ENCODE peak calls at places on chromosome 17, in four cellular contexts. A is progenitor cell of endocrine pancreas, U is AG10803, T is fibroblast of the aortic adventitia. C is an unnamed sample.

GRCh38 chr17:82964851-82965341 is 114.5 kb upstream of the METRNL start:
- DNase-seq in A (no peak), U (no peak), T (no peak), C (no peak)

GRCh38 chr17:16486373-16487250 is 5.4 kb downstream of the LRRC75A start:
- DNase-seq in A (no peak), U (peak; percentile 73), T (peak; percentile 77), C (no peak)

GRCh38 chr17:67708378-67708777 is 9.4 kb upstream of the NOL11 start:
- DNase-seq in A (no peak), U (no peak), T (no peak), C (no peak)

GRCh38 chr17:62674841-62675240 is 47.4 kb downstream of the MRC2 start:
- DNase-seq in A (no peak), U (no peak), T (no peak), C (no peak)

GRCh38 chr17:50452627-50453300 is 15.9 kb downstream of the CHAD start:
- DNase-seq in A (no peak), U (peak; percentile 21), T (peak; percentile 10), C (no peak)

GRCh38 chr17:76710863-76711611 is at the start of gene MXRA7:
- DNase-seq in A (peak; percentile 65), U (peak; percentile 65), T (peak; percentile 61), C (no peak)

GRCh38 chr17:42009170-42009569 is 8.1 kb downstream of the DNAJC7 start:
- DNase-seq in A (no peak), U (no peak), T (no peak), C (no peak)

GRCh38 chr17:79131701-79132100 is 57.1 kb downstream of the ENGASE start:
- DNase-seq in A (no peak), U (no peak), T (no peak), C (no peak)

GRCh38 chr17:80198144-80198661 is 21.9 kb downstream of the SGSH start:
- DNase-seq in A (no peak), U (no peak), T (peak; percentile 4), C (no peak)

GRCh38 chr17:55632893-55633292 is 89.8 kb downstream of the TMEM100 start:
- DNase-seq in A (no peak), U (peak; percentile 24), T (peak; percentile 83), C (no peak)

GRCh38 chr17:59638553-59638952 is 18.9 kb downstream of the CLTC start:
- DNase-seq in A (no peak), U (no peak), T (no peak), C (no peak)

GRCh38 chr17:18951941-18952842 is at the start of gene SLC5A10:
- DNase-seq in A (no peak), U (no peak), T (no peak), C (no peak)

GRCh38 chr17:31571124-31571892 is 179.8 kb downstream of the RAB11FIP4 start:
- DNase-seq in A (no peak), U (peak; percentile 96), T (peak; percentile 100), C (no peak)

GRCh38 chr17:82388223-82388921 is 16.8 kb downstream of the UTS2R start:
- DNase-seq in A (no peak), U (no peak), T (no peak), C (no peak)

GRCh38 chr17:52419256-52419655 is 260.7 kb upstream of the CA10 start:
- DNase-seq in A (no peak), U (no peak), T (no peak), C (no peak)

GRCh38 chr17:49498037-49498615 is 3.0 kb downstream of the NGFR start:
- DNase-seq in A (no peak), U (no peak), T (no peak), C (no peak)

GRCh38 chr17:35752945-35753764 is at the start of gene GAS2L2:
- DNase-seq in A (no peak), U (peak; percentile 23), T (no peak), C (no peak)

GRCh38 chr17:59754547-59754946 is 47.1 kb downstream of the VMP1 start:
- DNase-seq in A (no peak), U (peak; percentile 96), T (peak; percentile 93), C (no peak)

GRCh38 chr17:249236-249993 is 68.0 kb upstream of the DOC2B start:
- DNase-seq in A (no peak), U (no peak), T (no peak), C (peak; percentile 36)

GRCh38 chr17:57906910-57907309 is 48.3 kb downstream of the CUEDC1 start:
- DNase-seq in A (no peak), U (no peak), T (no peak), C (no peak)

GRCh38 chr17:40525294-40525693 is 23.9 kb upstream of the TNS4 start:
- DNase-seq in A (no peak), U (no peak), T (no peak), C (no peak)

GRCh38 chr17:43438626-43439529 is 40.1 kb downstream of the ARL4D start:
- DNase-seq in A (no peak), U (no peak), T (no peak), C (no peak)

GRCh38 chr17:36680701-36681202 is 79.4 kb downstream of the MRM1 start:
- DNase-seq in A (no peak), U (no peak), T (no peak), C (no peak)

GRCh38 chr17:72826602-72827001 is 265.9 kb downstream of the SLC39A11 start:
- DNase-seq in A (no peak), U (no peak), T (no peak), C (no peak)

GRCh38 chr17:49699967-49700575 is 7.7 kb downstream of the SLC35B1 start:
- DNase-seq in A (no peak), U (no peak), T (no peak), C (no peak)

GRCh38 chr17:34242553-34242952 is 12.5 kb upstream of the CCL2 start:
- DNase-seq in A (no peak), U (no peak), T (no peak), C (no peak)

GRCh38 chr17:13154932-13155331 is 137.1 kb upstream of the ELAC2 start:
- DNase-seq in A (no peak), U (no peak), T (no peak), C (no peak)

GRCh38 chr17:5922476-5922875 is 147.7 kb upstream of the WSCD1 start:
- DNase-seq in A (no peak), U (no peak), T (no peak), C (no peak)

GRCh38 chr17:46916211-46916610 is 6.7 kb upstream of the GOSR2 start:
- DNase-seq in A (no peak), U (peak; percentile 39), T (no peak), C (no peak)

GRCh38 chr17:49508891-49509587 is 13.9 kb downstream of the NGFR start:
- DNase-seq in A (no peak), U (no peak), T (no peak), C (no peak)

GRCh38 chr17:688100-688989 is 26.3 kb downstream of the VPS53 start:
- DNase-seq in A (no peak), U (peak; percentile 33), T (peak; percentile 58), C (no peak)

GRCh38 chr17:42509409-42509808 is 26.6 kb upstream of the NAGLU start:
- DNase-seq in A (no peak), U (no peak), T (no peak), C (no peak)

GRCh38 chr17:47204722-47205418 is 4.3 kb upstream of the MYL4 start:
- DNase-seq in A (no peak), U (peak; percentile 74), T (peak; percentile 49), C (no peak)

GRCh38 chr17:69357701-69358100 is 30.8 kb upstream of the ABCA5 start:
- DNase-seq in A (no peak), U (no peak), T (no peak), C (no peak)
- TF ChIP-seq CTCF in A (no peak), U (no peak), T (no peak), C (no peak)

DNA sequence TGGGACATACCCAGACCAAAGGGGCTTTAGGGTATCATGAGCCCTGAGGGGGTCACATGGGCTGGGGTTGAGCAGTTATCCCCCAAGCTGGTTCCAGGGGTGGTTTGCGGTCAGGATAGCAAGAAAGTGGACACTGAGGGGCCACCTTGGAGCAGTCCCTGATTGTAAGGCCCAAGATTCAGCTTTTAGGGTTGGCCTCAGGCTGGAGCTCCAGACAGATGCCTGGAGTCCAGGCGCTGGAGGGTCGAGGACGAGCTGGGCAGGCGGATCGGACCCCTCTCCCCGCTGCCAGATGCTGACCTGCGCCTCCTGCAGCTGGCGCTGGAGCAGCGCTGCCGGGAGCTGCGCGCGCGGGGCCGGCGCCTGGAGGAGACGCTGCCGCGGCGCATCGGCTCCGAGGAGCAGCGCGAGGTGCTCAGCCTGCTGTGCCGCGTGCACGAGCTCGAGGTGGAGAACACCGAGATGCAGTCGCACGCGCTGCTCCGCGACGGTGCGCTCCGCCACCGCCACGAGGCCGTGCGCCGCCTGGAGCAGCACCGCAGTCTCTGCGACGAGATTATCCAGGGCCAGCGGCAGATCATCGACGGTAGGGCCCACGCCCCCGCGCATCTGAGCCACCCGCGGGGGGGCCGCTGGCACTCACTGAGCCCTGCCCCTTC is 10.0 kb downstream of the BTBD17 start:
- DNase-seq in A (no peak), U (no peak), T (no peak), C (no peak)
- TF ChIP-seq CTCF in A (peak; percentile 35), U (no peak), T (no peak), C (peak; percentile 50)

DNA sequence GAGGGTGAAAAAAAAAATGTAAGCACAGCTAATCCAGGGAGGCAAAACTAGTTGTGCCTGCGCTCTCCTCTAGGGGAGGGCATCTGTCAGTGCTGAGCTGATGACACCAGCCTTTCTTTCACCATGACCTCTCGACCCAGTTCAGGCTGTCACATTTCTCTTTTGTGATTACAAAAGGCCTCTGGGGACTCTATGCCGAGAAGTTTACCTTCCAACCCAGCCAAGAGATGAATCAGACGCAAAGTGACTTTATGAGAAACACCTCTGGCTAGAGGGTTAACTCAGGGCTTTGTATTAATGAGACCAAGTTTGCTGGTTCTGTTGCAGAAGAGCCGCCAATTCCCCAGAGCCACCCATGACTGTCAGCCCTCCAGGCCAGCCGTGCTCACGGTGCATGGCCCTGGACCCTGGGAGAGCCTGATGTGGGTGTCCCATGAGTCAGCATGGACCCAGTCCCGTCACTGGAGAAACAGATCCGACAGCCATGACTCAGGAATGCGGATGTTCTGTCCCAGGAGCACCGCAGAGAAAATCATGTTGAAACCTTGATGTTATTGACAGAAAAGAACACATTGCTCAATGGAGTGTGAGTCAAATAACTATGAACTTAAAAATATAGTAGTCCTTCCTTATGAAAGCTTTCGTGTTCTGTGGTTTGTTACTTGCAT is 437.2 kb downstream of the HS3ST3B1 start:
- DNase-seq in A (no peak), U (peak; percentile 99), T (peak; percentile 93), C (no peak)
- TF ChIP-seq CTCF in A (peak; percentile 42), U (peak; percentile 65), T (peak; percentile 54), C (peak; percentile 74)

GRCh38 chr17:1865252-1866037 is 35.6 kb downstream of the RPA1 start:
- DNase-seq in A (no peak), U (peak; percentile 43), T (peak; percentile 51), C (no peak)
- TF ChIP-seq CTCF in A (peak; percentile 50), U (peak; percentile 64), T (peak; percentile 66), C (peak; percentile 71)

DNA sequence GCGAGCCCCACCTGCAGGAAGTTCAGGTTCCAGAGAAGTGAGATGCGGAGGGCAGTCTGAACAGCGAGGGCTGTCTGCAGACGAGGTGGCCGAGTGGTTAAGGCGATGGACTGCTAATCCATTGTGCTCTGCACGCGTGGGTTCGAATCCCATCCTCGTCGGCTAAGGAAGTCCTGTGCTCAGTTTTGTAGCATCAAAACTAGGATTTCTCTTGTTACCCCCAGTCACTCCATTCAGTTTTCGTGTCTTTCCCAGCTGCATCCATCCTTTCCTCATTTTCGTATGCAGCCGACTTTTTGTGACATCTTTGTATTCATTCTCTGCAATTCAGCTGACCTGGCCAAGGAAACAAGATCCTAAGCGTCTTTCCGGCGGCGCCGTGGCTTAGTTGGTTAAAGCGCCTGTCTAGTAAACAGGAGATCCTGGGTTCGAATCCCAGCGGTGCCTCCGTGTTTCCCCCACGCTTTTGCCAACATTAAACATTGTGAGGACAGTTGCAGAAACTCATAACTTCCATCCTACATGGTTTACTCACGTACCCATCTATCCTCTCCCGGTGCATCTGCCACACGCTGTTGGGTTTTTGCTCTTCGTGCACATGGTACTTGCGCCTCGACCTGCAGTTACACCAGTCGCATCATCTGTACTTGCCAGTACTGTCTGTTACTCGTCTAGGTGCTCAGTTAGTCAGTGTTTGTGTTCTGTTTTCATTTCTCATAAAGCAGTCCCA is 3.0 kb downstream of the BORCS6 start:
- DNase-seq in A (peak; percentile 91), U (peak; percentile 96), T (peak; percentile 96), C (peak; percentile 96)
- TF ChIP-seq CTCF in A (no peak), U (peak; percentile 52), T (peak; percentile 53), C (no peak)